ENCODE peak calls at places on chromosomes 5 and 9, in six cellular contexts. One of them, this sample, is unnamed.

GRCh38 chr5:14476791-14477435 is 104.7 kb upstream of the OTULINL start:
- DNase-seq in neuronal stem cell: no peak
- DNase-seq in mesenchymal stem cell: peak
- DNase-seq in H1: no peak
- DNase-seq in H9: no peak
- DNase-seq in IMR-90: peak
- DNase-seq in this sample: no peak

GRCh38 chr5:100758780-100759179 is 144.3 kb downstream of the ST8SIA4 start:
- DNase-seq in IMR-90: no peak
- DNase-seq in H1: no peak
- DNase-seq in neuronal stem cell: no peak
- DNase-seq in mesenchymal stem cell: no peak
- DNase-seq in H9: no peak
- DNase-seq in this sample: no peak

GRCh38 chr9:101485873-101486692 is 47.6 kb upstream of the RNF20 start:
- DNase-seq in IMR-90: peak
- DNase-seq in H1: peak
- DNase-seq in neuronal stem cell: peak
- DNase-seq in mesenchymal stem cell: peak
- DNase-seq in H9: peak
- DNase-seq in this sample: peak

GRCh38 chr9:8734760-8735159 is 935.2 kb upstream of the DMAC1 start:
- DNase-seq in neuronal stem cell: no peak
- DNase-seq in H9: peak
- DNase-seq in H1: no peak
- DNase-seq in mesenchymal stem cell: no peak
- DNase-seq in IMR-90: no peak
- DNase-seq in this sample: peak

GRCh38 chr5:34586117-34586885 is 69.8 kb upstream of the RAI14 start:
- DNase-seq in neuronal stem cell: no peak
- DNase-seq in IMR-90: peak
- DNase-seq in H1: no peak
- DNase-seq in H9: no peak
- DNase-seq in mesenchymal stem cell: peak
- DNase-seq in this sample: peak

GRCh38 chr5:146340260-146341081 is 1.8 kb downstream of the POU4F3 start:
- DNase-seq in IMR-90: peak
- DNase-seq in H1: peak
- DNase-seq in H9: peak
- DNase-seq in neuronal stem cell: peak
- DNase-seq in mesenchymal stem cell: peak
- DNase-seq in this sample: no peak

GRCh38 chr5:132293066-132293991 is 865 bp upstream of the SLC22A4 start:
- DNase-seq in neuronal stem cell: peak
- DNase-seq in H1: peak
- DNase-seq in mesenchymal stem cell: peak
- DNase-seq in IMR-90: peak
- DNase-seq in H9: peak
- DNase-seq in this sample: peak

GRCh38 chr9:113657765-113658564 is 194.4 kb downstream of the RGS3 start:
- DNase-seq in IMR-90: peak
- DNase-seq in H1: peak
- DNase-seq in H9: peak
- DNase-seq in mesenchymal stem cell: peak
- DNase-seq in neuronal stem cell: peak
- DNase-seq in this sample: peak

GRCh38 chr5:143033535-143034260 is 263.5 kb downstream of the ARHGAP26 start:
- DNase-seq in mesenchymal stem cell: peak
- DNase-seq in neuronal stem cell: no peak
- DNase-seq in H9: no peak
- DNase-seq in H1: no peak
- DNase-seq in IMR-90: peak
- DNase-seq in this sample: peak

GRCh38 chr5:127796207-127796606 is 93.0 kb downstream of the CCDC192 start:
- DNase-seq in H9: no peak
- DNase-seq in mesenchymal stem cell: no peak
- DNase-seq in H1: no peak
- DNase-seq in IMR-90: no peak
- DNase-seq in neuronal stem cell: peak
- DNase-seq in this sample: no peak

GRCh38 chr5:127793052-127793451 is 89.9 kb downstream of the CCDC192 start:
- DNase-seq in neuronal stem cell: no peak
- DNase-seq in mesenchymal stem cell: no peak
- DNase-seq in H1: no peak
- DNase-seq in IMR-90: no peak
- DNase-seq in H9: no peak
- DNase-seq in this sample: no peak

GRCh38 chr5:127793879-127794278 is 90.7 kb downstream of the CCDC192 start:
- DNase-seq in H9: no peak
- DNase-seq in H1: no peak
- DNase-seq in IMR-90: no peak
- DNase-seq in neuronal stem cell: no peak
- DNase-seq in mesenchymal stem cell: no peak
- DNase-seq in this sample: no peak

DNA sequence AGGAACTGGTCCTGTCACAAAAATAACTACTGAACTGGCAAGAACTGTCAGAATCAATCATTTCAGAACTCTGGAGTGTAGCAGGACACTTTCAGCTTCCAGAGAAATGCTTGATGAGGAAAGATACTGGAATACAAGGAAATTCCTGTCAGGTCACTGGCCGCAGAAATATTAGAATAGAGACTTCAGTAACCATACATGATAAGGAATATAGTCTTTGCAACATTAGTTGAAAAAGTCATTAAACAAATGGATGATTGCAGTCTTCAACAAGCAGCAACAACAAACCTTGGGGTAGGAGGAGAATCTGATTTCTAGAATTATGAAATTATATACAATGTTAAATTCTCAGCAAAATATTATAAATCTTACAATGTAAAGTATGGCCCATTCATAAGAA is 88.2 kb downstream of the CCDC192 start:
- DNase-seq in IMR-90: no peak
- DNase-seq in H9: no peak
- DNase-seq in mesenchymal stem cell: no peak
- DNase-seq in neuronal stem cell: no peak
- DNase-seq in H1: no peak
- DNase-seq in this sample: no peak
- H4K91ac ChIP-seq in IMR-90: no peak
- H4K91ac ChIP-seq in H9: no peak
- H4K91ac ChIP-seq in mesenchymal stem cell: no peak
- H4K91ac ChIP-seq in neuronal stem cell: no peak
- H4K91ac ChIP-seq in H1: no peak
- H4K91ac ChIP-seq in this sample: no peak

GRCh38 chr9:92173318-92173717 is 58.1 kb upstream of the SPTLC1 start:
- DNase-seq in H9: no peak
- DNase-seq in IMR-90: no peak
- DNase-seq in mesenchymal stem cell: no peak
- DNase-seq in H1: no peak
- DNase-seq in neuronal stem cell: no peak
- DNase-seq in this sample: no peak

GRCh38 chr9:92175441-92175840 is 60.2 kb upstream of the SPTLC1 start:
- DNase-seq in mesenchymal stem cell: no peak
- DNase-seq in H1: no peak
- DNase-seq in IMR-90: no peak
- DNase-seq in neuronal stem cell: no peak
- DNase-seq in H9: no peak
- DNase-seq in this sample: no peak

GRCh38 chr9:92177591-92177990 is 62.4 kb upstream of the SPTLC1 start:
- DNase-seq in neuronal stem cell: no peak
- DNase-seq in IMR-90: no peak
- DNase-seq in H9: no peak
- DNase-seq in H1: no peak
- DNase-seq in mesenchymal stem cell: no peak
- DNase-seq in this sample: no peak

GRCh38 chr9:92176800-92177185 is 61.6 kb upstream of the SPTLC1 start:
- DNase-seq in H9: no peak
- DNase-seq in H1: no peak
- DNase-seq in neuronal stem cell: no peak
- DNase-seq in mesenchymal stem cell: no peak
- DNase-seq in IMR-90: no peak
- DNase-seq in this sample: no peak

DNA sequence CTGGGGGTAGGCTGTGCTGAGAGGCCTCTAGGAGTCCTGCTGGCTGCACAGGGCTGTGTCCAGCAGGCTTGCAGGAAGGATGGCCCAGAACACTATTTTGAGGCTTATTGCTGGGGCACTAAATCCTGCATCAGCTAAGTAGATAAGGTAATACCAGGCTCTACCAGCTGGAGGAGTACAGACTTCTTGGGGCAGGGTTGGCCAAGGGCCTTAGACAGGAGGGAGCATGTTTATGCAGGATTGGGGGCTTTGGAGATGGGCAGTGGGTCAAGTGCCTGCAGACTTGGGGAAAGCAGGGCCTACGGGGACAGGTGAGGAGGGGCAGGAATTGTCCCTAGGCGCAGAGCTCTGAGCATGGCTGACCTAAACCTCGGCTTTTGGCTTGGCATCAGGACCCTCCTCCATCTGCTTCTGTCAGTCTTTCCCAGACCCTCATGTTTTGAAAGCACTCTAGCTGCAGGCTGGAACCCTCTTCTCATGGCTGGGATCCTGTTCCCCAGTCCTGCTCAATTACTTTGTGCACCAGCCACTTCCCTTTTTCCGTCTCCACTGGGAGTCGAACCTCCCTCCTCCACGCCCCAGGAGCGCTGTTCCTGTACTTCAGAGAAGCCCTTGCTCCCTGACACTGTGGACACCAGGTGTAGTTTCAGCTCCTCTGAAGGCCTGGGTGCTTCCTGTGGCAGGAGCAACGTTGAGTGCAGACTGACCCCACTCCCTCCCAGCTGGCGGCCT is 61.0 kb upstream of the SPTLC1 start:
- DNase-seq in neuronal stem cell: no peak
- DNase-seq in H9: no peak
- DNase-seq in mesenchymal stem cell: no peak
- DNase-seq in H1: no peak
- DNase-seq in IMR-90: no peak
- DNase-seq in this sample: no peak
- H4K91ac ChIP-seq in neuronal stem cell: no peak
- H4K91ac ChIP-seq in H9: no peak
- H4K91ac ChIP-seq in mesenchymal stem cell: peak
- H4K91ac ChIP-seq in H1: no peak
- H4K91ac ChIP-seq in IMR-90: peak
- H4K91ac ChIP-seq in this sample: no peak

GRCh38 chr5:17709011-17709710 is 74.9 kb downstream of the TAF11L14 start:
- DNase-seq in neuronal stem cell: no peak
- DNase-seq in IMR-90: no peak
- DNase-seq in mesenchymal stem cell: no peak
- DNase-seq in H1: no peak
- DNase-seq in H9: no peak
- DNase-seq in this sample: peak

GRCh38 chr5:17714186-17714585 is 79.9 kb downstream of the TAF11L14 start:
- DNase-seq in mesenchymal stem cell: no peak
- DNase-seq in H9: no peak
- DNase-seq in IMR-90: no peak
- DNase-seq in H1: no peak
- DNase-seq in neuronal stem cell: no peak
- DNase-seq in this sample: peak

DNA sequence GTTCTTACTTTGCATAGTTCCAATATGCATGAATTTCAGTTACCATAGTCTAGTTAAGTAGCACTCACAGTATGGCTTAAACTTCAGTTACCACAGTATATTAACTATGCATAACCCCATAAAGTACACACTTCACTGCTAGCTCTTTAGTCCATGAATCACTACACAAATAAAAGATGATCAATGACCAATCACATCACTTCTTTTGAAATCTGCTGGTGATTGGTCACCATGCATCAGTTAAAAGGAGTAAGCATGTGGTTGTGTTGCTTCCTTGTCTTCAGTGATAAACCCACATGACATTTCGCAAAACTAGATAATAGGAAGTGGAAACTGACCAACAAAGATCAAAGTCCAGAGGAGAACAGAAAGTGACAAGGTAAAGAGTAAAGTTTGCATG is 79.0 kb downstream of the TAF11L14 start:
- DNase-seq in IMR-90: no peak
- DNase-seq in H9: no peak
- DNase-seq in neuronal stem cell: no peak
- DNase-seq in mesenchymal stem cell: no peak
- DNase-seq in H1: no peak
- DNase-seq in this sample: no peak
- H4K91ac ChIP-seq in IMR-90: no peak
- H4K91ac ChIP-seq in H9: no peak
- H4K91ac ChIP-seq in neuronal stem cell: no peak
- H4K91ac ChIP-seq in mesenchymal stem cell: no peak
- H4K91ac ChIP-seq in H1: no peak
- H4K91ac ChIP-seq in this sample: no peak

GRCh38 chr5:68432682-68433081 is 217.1 kb downstream of the PIK3R1 start:
- DNase-seq in neuronal stem cell: no peak
- DNase-seq in H9: no peak
- DNase-seq in H1: no peak
- DNase-seq in IMR-90: no peak
- DNase-seq in mesenchymal stem cell: no peak
- DNase-seq in this sample: no peak
- H4K91ac ChIP-seq in neuronal stem cell: no peak
- H4K91ac ChIP-seq in H9: no peak
- H4K91ac ChIP-seq in H1: no peak
- H4K91ac ChIP-seq in IMR-90: no peak
- H4K91ac ChIP-seq in mesenchymal stem cell: no peak
- H4K91ac ChIP-seq in this sample: peak

GRCh38 chr9:72696481-72696880 is 175.1 kb downstream of the TMC1 start:
- DNase-seq in IMR-90: no peak
- DNase-seq in H9: no peak
- DNase-seq in H1: no peak
- DNase-seq in neuronal stem cell: no peak
- DNase-seq in mesenchymal stem cell: no peak
- DNase-seq in this sample: no peak
- H4K91ac ChIP-seq in IMR-90: no peak
- H4K91ac ChIP-seq in H9: no peak
- H4K91ac ChIP-seq in H1: no peak
- H4K91ac ChIP-seq in neuronal stem cell: no peak
- H4K91ac ChIP-seq in mesenchymal stem cell: no peak
- H4K91ac ChIP-seq in this sample: no peak

This sample was measured in trophoblast cell.